ENCODE peak calls at places on chromosome 21, in seven cellular contexts. R is SK-N-SH, X is GM23338, O is HCT116, E is GM12878, L is Panc1, F is HepG2. H is an unnamed sample.

GRCh38 chr21:41947596-41948403 is 6.0 kb downstream of the C2CD2 start:
- DNase-seq in R (no peak), X (no peak), O (no peak), E (no peak), L (no peak), F (no peak), H (no peak)

GRCh38 chr21:35203093-35204021 is 154.3 kb upstream of the RUNX1 start:
- DNase-seq in R (no peak), X (no peak), O (no peak), E (no peak), L (no peak), F (no peak), H (no peak)

GRCh38 chr21:34745557-34746255 is 76.9 kb downstream of the CLIC6 start:
- DNase-seq in R (peak; percentile 76), X (peak; percentile 94), O (peak; percentile 77), E (peak; percentile 26), L (peak; percentile 47), F (peak; percentile 90), H (peak; percentile 79)

GRCh38 chr21:40567511-40567910 is 279.4 kb downstream of the DSCAM start:
- DNase-seq in R (no peak), X (no peak), O (no peak), E (no peak), L (no peak), F (no peak), H (no peak)

GRCh38 chr21:39562791-39563770 is 49.7 kb upstream of the B3GALT5 start:
- DNase-seq in R (no peak), X (no peak), O (no peak), E (no peak), L (no peak), F (no peak), H (no peak)

GRCh38 chr21:39216290-39216689 is 33.0 kb upstream of the PSMG1 start:
- DNase-seq in R (no peak), X (no peak), O (no peak), E (no peak), L (no peak), F (no peak), H (no peak)

GRCh38 chr21:35178812-35179211 is 129.7 kb upstream of the RUNX1 start:
- DNase-seq in R (no peak), X (no peak), O (no peak), E (no peak), L (peak; percentile 32), F (no peak), H (no peak)

GRCh38 chr21:38848187-38848609 is 42.5 kb downstream of the ETS2 start:
- DNase-seq in R (no peak), X (no peak), O (no peak), E (no peak), L (no peak), F (no peak), H (no peak)

GRCh38 chr21:15604424-15604823 is 125.4 kb upstream of the USP25 start:
- DNase-seq in R (no peak), X (peak; percentile 51), O (no peak), E (no peak), L (no peak), F (no peak), H (no peak)

GRCh38 chr21:33514234-33514633 is 22.7 kb upstream of the DNAJC28 start:
- DNase-seq in R (no peak), X (no peak), O (no peak), E (no peak), L (no peak), F (no peak), H (no peak)

DNA sequence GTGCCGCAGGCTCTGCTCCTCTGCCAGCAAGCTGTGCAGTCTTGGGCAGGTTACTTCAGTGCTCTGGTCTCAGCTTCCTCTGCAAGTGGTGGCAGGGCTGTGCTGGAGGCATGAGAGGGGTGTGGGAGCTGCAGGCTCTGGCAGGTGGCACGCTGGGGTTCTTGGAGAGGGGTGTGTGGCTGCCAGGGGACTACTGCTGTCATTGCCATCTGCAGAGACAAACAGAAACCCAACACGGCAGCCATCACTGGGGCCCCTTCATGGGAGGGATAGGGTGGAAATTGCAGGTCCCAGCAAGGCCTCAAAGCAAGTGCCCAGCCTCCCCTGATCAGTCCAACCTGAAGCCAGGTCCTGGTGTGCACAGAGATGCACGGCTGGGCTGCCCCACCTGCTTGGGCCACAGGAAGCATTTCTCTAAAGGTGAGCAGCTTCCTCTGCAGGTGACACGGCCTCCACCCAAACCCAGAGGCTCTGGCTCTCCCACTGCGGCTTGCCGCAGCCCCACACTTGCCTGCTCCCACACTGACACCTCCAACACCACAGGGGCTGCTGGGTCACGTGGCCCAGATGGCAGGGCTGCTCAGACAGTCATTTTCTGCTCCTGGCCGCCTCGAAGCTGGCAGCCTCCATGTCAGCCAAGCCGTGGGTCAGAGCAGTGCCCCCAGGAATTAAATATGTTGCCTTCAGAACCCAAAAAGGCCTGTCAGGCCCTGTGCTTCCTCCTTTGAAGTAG is 4.1 kb upstream of the COL6A2 start:
- DNase-seq in R (no peak), X (no peak), O (no peak), E (no peak), L (no peak), F (no peak), H (no peak)
- TF ChIP-seq REST in R (no peak), X (no peak), O (no peak), E (no peak), L (no peak), F (no peak), H (no peak)

GRCh38 chr21:45104560-45104959 is 30.2 kb downstream of the ADARB1 start:
- DNase-seq in R (peak; percentile 52), X (no peak), O (no peak), E (no peak), L (no peak), F (no peak), H (no peak)
- TF ChIP-seq POLR2AphosphoS5 in R (no peak), X (no peak), O (no peak), E (no peak), L (no peak), F (no peak), H (no peak)

GRCh38 chr21:31408306-31409088 is 64.4 kb upstream of the TIAM1 start:
- DNase-seq in R (no peak), X (no peak), O (no peak), E (no peak), L (no peak), F (no peak), H (no peak)
- TF ChIP-seq REST in R (no peak), X (no peak), O (no peak), E (no peak), L (no peak), F (no peak), H (no peak)

GRCh38 chr21:46265736-46266525 is 19.5 kb downstream of the MCM3AP start:
- DNase-seq in R (no peak), X (no peak), O (no peak), E (no peak), L (no peak), F (no peak), H (no peak)
- TF ChIP-seq POLR2AphosphoS5 in R (no peak), X (no peak), O (no peak), E (no peak), L (no peak), F (no peak), H (no peak)

GRCh38 chr21:18030248-18030647 is 211.1 kb upstream of the C21orf91 start:
- DNase-seq in R (no peak), X (no peak), O (no peak), E (no peak), L (no peak), F (no peak), H (no peak)
- TF ChIP-seq REST in R (no peak), X (no peak), O (no peak), E (no peak), L (no peak), F (no peak), H (no peak)

GRCh38 chr21:36825683-36826082 is 126.8 kb downstream of the SIM2 start:
- DNase-seq in R (no peak), X (no peak), O (no peak), E (no peak), L (no peak), F (no peak), H (no peak)
- TF ChIP-seq POLR2AphosphoS5 in R (no peak), X (no peak), O (no peak), E (no peak), L (no peak), F (no peak), H (no peak)

H was measured in HL-60.